ENCODE peak calls at places on chromosome 12, in nine cellular contexts. C is GM23338, G is ovary, X is IMR-90, N is fibroblast of the aortic adventitia, I is PC-3, D is lower leg skin, K is fibroblast of mammary gland, Q is neural progenitor cell. E is an unnamed sample.

GRCh38 chr12:88017964-88018363 is 11.2 kb downstream of the C12orf50 start:
- DNase-seq in C (no peak), G (no peak), X (no peak), N (no peak), I (no peak), D (no peak), K (no peak), Q (no peak), E (no peak)

GRCh38 chr12:29534935-29535334 is 37.4 kb upstream of the OVCH1 start:
- DNase-seq in C (peak), G (no peak), X (peak), N (no peak), I (no peak), D (no peak), K (peak), Q (no peak), E (peak)

GRCh38 chr12:25423355-25423754 is 129.7 kb downstream of the LMNTD1 start:
- DNase-seq in C (no peak), G (no peak), X (no peak), N (peak), I (no peak), D (no peak), K (no peak), Q (no peak), E (no peak)

GRCh38 chr12:32502693-32503510 is 103.5 kb downstream of the FGD4 start:
- DNase-seq in C (peak), G (no peak), X (peak), N (peak), I (no peak), D (peak), K (peak), Q (peak), E (peak)

GRCh38 chr12:126874427-126875026 is 1392.4 kb upstream of the TMEM132C start:
- DNase-seq in C (peak), G (peak), X (no peak), N (peak), I (peak), D (no peak), K (peak), Q (peak), E (no peak)

GRCh38 chr12:130870442-130871285 is 1.2 kb upstream of the RAN start:
- DNase-seq in C (peak), G (peak), X (peak), N (peak), I (peak), D (peak), K (peak), Q (peak), E (peak)

GRCh38 chr12:3107071-3107583 is 29.9 kb downstream of the TSPAN9 start:
- DNase-seq in C (peak), G (peak), X (peak), N (no peak), I (no peak), D (no peak), K (peak), Q (peak), E (peak)

GRCh38 chr12:67539329-67539728 is 109.2 kb upstream of the DYRK2 start:
- DNase-seq in C (no peak), G (no peak), X (no peak), N (no peak), I (no peak), D (no peak), K (no peak), Q (no peak), E (no peak)

GRCh38 chr12:102879144-102879763 is 37.8 kb downstream of the PAH start:
- DNase-seq in C (peak), G (peak), X (peak), N (peak), I (peak), D (peak), K (peak), Q (peak), E (peak)

GRCh38 chr12:48956279-48957140 is 777 bp downstream of the ARF3 start:
- DNase-seq in C (peak), G (peak), X (peak), N (peak), I (peak), D (peak), K (peak), Q (peak), E (peak)

GRCh38 chr12:95997911-95998510 is 1.9 kb upstream of the HAL start:
- DNase-seq in C (no peak), G (no peak), X (peak), N (no peak), I (peak), D (no peak), K (peak), Q (no peak), E (no peak)

GRCh38 chr12:47837190-47838171 is 17.8 kb upstream of the HDAC7 start:
- DNase-seq in C (peak), G (peak), X (peak), N (peak), I (peak), D (no peak), K (peak), Q (peak), E (peak)

GRCh38 chr12:46065412-46066166 is 75.2 kb upstream of the SCAF11 start:
- DNase-seq in C (no peak), G (no peak), X (no peak), N (no peak), I (no peak), D (no peak), K (no peak), Q (no peak), E (no peak)

GRCh38 chr12:46349253-46349652 is 23.3 kb downstream of the SLC38A2 start:
- DNase-seq in C (no peak), G (no peak), X (no peak), N (no peak), I (no peak), D (no peak), K (no peak), Q (no peak), E (no peak)

GRCh38 chr12:31897791-31898503 is 61.3 kb upstream of the RESF1 start:
- DNase-seq in C (peak), G (no peak), X (no peak), N (no peak), I (no peak), D (no peak), K (peak), Q (peak), E (peak)

GRCh38 chr12:106417926-106418910 is 60.7 kb downstream of the POLR3B start:
- DNase-seq in C (no peak), G (no peak), X (peak), N (peak), I (peak), D (no peak), K (peak), Q (no peak), E (peak)

GRCh38 chr12:121138284-121138683 is 5.6 kb downstream of the P2RX7 start:
- DNase-seq in C (peak), G (no peak), X (no peak), N (no peak), I (no peak), D (no peak), K (no peak), Q (no peak), E (no peak)

GRCh38 chr12:87491598-87491997 is 537.6 kb downstream of the C12orf50 start:
- DNase-seq in C (no peak), G (no peak), X (no peak), N (no peak), I (no peak), D (no peak), K (no peak), Q (no peak), E (no peak)

GRCh38 chr12:130952545-130952954 is 1.2 kb upstream of the ADGRD1 start:
- DNase-seq in C (no peak), G (no peak), X (no peak), N (no peak), I (no peak), D (no peak), K (no peak), Q (no peak), E (no peak)

GRCh38 chr12:108858399-108859074 is 1.2 kb upstream of the SSH1 start:
- DNase-seq in C (no peak), G (peak), X (no peak), N (no peak), I (no peak), D (no peak), K (no peak), Q (peak), E (no peak)
- H3K4me3 ChIP-seq in C (peak), G (peak), X (no peak), N (peak), I (peak), D (no peak), K (peak), Q (peak), E (peak)

GRCh38 chr12:752673-753400 is 458 bp downstream of the WNK1 start:
- DNase-seq in C (peak), G (peak), X (peak), N (peak), I (peak), D (peak), K (peak), Q (peak), E (peak)
- TF ChIP-seq CTCF in C (no peak), G (no peak), X (peak), N (no peak), I (no peak), D (no peak), K (no peak), Q (peak), E (no peak)

DNA sequence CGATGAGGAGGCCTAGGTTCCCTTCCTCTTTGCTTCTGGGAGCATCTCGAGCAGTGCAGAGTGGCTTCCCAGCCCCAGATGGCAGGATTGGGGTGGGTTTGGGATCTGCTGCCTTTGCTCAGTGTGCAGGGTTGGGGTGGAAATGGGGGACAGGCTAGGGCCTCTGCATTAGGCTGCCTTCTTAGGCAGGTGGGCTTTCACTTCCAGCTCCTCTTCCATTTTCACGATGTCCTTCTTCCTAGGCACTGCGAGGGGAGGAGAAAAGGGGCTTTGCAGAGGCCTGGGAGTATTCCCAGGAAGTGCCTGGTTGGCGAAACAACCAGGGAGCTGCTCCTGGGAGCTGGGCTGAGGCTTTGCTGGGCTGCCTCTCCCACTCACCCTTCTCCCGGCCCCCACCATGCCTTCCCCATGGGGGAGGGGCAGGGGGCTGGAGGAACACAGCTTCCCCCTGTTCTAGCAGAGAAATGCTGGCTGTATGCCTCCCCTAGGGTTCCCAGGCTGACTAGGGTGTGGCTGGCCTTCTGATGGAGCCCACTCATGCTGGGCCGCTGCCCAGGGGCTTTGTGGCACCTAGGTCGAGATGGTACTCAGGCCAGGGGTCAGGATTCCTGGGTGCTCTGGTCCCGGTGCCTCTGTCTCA is 2.4 kb downstream of the NR4A1 start:
- DNase-seq in C (no peak), G (peak), X (peak), N (peak), I (no peak), D (no peak), K (no peak), Q (no peak), E (no peak)
- H3K4me3 ChIP-seq in C (no peak), G (peak), X (peak), N (peak), I (no peak), D (no peak), K (no peak), Q (no peak), E (no peak)

GRCh38 chr12:1531654-1532366 is 62.6 kb downstream of the FBXL14 start:
- DNase-seq in C (no peak), G (no peak), X (no peak), N (no peak), I (no peak), D (no peak), K (no peak), Q (no peak), E (peak)

GRCh38 chr12:1532367-1532752 is 62.0 kb downstream of the FBXL14 start:
- DNase-seq in C (no peak), G (no peak), X (no peak), N (no peak), I (no peak), D (no peak), K (no peak), Q (no peak), E (no peak)

GRCh38 chr12:1532796-1533195 is 61.6 kb downstream of the FBXL14 start:
- DNase-seq in C (no peak), G (no peak), X (no peak), N (peak), I (no peak), D (no peak), K (no peak), Q (no peak), E (peak)

GRCh38 chr12:1533602-1534304 is 60.6 kb downstream of the FBXL14 start:
- DNase-seq in C (no peak), G (no peak), X (peak), N (peak), I (no peak), D (no peak), K (peak), Q (no peak), E (no peak)

GRCh38 chr12:1533205-1533601 is 61.2 kb downstream of the FBXL14 start:
- DNase-seq in C (no peak), G (no peak), X (no peak), N (peak), I (no peak), D (no peak), K (peak), Q (no peak), E (peak)
- TF ChIP-seq CTCF in C (no peak), G (no peak), X (no peak), N (peak), I (no peak), D (no peak), K (no peak), Q (no peak), E (peak)

GRCh38 chr12:125137776-125138344 is 72.6 kb downstream of the AACS start:
- DNase-seq in C (no peak), G (no peak), X (no peak), N (no peak), I (no peak), D (no peak), K (no peak), Q (no peak), E (no peak)
- H3K4me3 ChIP-seq in C (no peak), G (no peak), X (no peak), N (no peak), I (no peak), D (no peak), K (no peak), Q (no peak), E (no peak)

E was measured in foreskin fibroblast.